ENCODE peak calls at places on chromosomes 1 and 21, in six cellular contexts. One of them, this sample, is unnamed.
A peak's percentile ranks its signal among the peaks of the same experiment; 100 is the strongest.

GRCh38 chr1:197838836-197839235 is 63.6 kb upstream of the DENND1B start:
- DNase-seq in SK-N-DZ: no peak
- DNase-seq in breast epithelium: no peak
- DNase-seq in endothelial cell of umbilical vein: peak; percentile 64
- DNase-seq in KBM-7: peak; percentile 49
- DNase-seq in neural crest cell: no peak
- DNase-seq in this sample: no peak

GRCh38 chr1:178382372-178382771 is 114.4 kb downstream of the CLEC20A start:
- DNase-seq in SK-N-DZ: no peak
- DNase-seq in breast epithelium: no peak
- DNase-seq in endothelial cell of umbilical vein: no peak
- DNase-seq in KBM-7: no peak
- DNase-seq in neural crest cell: no peak
- DNase-seq in this sample: no peak

GRCh38 chr1:93155335-93155734 is 24.9 kb downstream of the TMED5 start:
- DNase-seq in SK-N-DZ: no peak
- DNase-seq in breast epithelium: no peak
- DNase-seq in endothelial cell of umbilical vein: peak; percentile 44
- DNase-seq in KBM-7: peak; percentile 37
- DNase-seq in neural crest cell: no peak
- DNase-seq in this sample: no peak

GRCh38 chr21:41180752-41181151 is 12.8 kb downstream of the BACE2 start:
- DNase-seq in SK-N-DZ: no peak
- DNase-seq in breast epithelium: no peak
- DNase-seq in endothelial cell of umbilical vein: no peak
- DNase-seq in KBM-7: no peak
- DNase-seq in neural crest cell: no peak
- DNase-seq in this sample: no peak

GRCh38 chr1:1907098-1907736 is 7.8 kb upstream of the CALML6 start:
- DNase-seq in SK-N-DZ: no peak
- DNase-seq in breast epithelium: no peak
- DNase-seq in endothelial cell of umbilical vein: no peak
- DNase-seq in KBM-7: peak; percentile 41
- DNase-seq in neural crest cell: no peak
- DNase-seq in this sample: peak; percentile 33

GRCh38 chr1:57036896-57037295 is 71.1 kb upstream of the C8B start:
- DNase-seq in SK-N-DZ: no peak
- DNase-seq in breast epithelium: no peak
- DNase-seq in endothelial cell of umbilical vein: no peak
- DNase-seq in KBM-7: no peak
- DNase-seq in neural crest cell: no peak
- DNase-seq in this sample: no peak

GRCh38 chr21:35048706-35049617 is at the start of gene RUNX1:
- DNase-seq in SK-N-DZ: no peak
- DNase-seq in breast epithelium: peak; percentile 31
- DNase-seq in endothelial cell of umbilical vein: peak; percentile 37
- DNase-seq in KBM-7: peak; percentile 99
- DNase-seq in neural crest cell: no peak
- DNase-seq in this sample: peak; percentile 44

GRCh38 chr1:42993631-42994121 is 35.0 kb upstream of the SLC2A1 start:
- DNase-seq in SK-N-DZ: no peak
- DNase-seq in breast epithelium: peak; percentile 48
- DNase-seq in endothelial cell of umbilical vein: no peak
- DNase-seq in KBM-7: peak; percentile 89
- DNase-seq in neural crest cell: no peak
- DNase-seq in this sample: peak; percentile 41

GRCh38 chr1:56304975-56305374 is 274.4 kb downstream of the PLPP3 start:
- DNase-seq in SK-N-DZ: no peak
- DNase-seq in breast epithelium: no peak
- DNase-seq in endothelial cell of umbilical vein: no peak
- DNase-seq in KBM-7: no peak
- DNase-seq in neural crest cell: no peak
- DNase-seq in this sample: peak; percentile 43

GRCh38 chr1:222043444-222044292 is 301.8 kb upstream of the DUSP10 start:
- DNase-seq in SK-N-DZ: peak; percentile 93
- DNase-seq in breast epithelium: no peak
- DNase-seq in endothelial cell of umbilical vein: no peak
- DNase-seq in KBM-7: no peak
- DNase-seq in neural crest cell: no peak
- DNase-seq in this sample: peak; percentile 10

GRCh38 chr1:235018161-235018560 is 110.5 kb downstream of the TOMM20 start:
- DNase-seq in SK-N-DZ: no peak
- DNase-seq in breast epithelium: peak; percentile 94
- DNase-seq in endothelial cell of umbilical vein: no peak
- DNase-seq in KBM-7: no peak
- DNase-seq in neural crest cell: no peak
- DNase-seq in this sample: peak; percentile 55

GRCh38 chr1:22111620-22112019 is 31.3 kb downstream of the WNT4 start:
- DNase-seq in SK-N-DZ: peak; percentile 40
- DNase-seq in breast epithelium: no peak
- DNase-seq in endothelial cell of umbilical vein: peak; percentile 26
- DNase-seq in KBM-7: no peak
- DNase-seq in neural crest cell: no peak
- DNase-seq in this sample: no peak

GRCh38 chr1:65176071-65176470 is 28.1 kb downstream of the AK4 start:
- DNase-seq in SK-N-DZ: no peak
- DNase-seq in breast epithelium: no peak
- DNase-seq in endothelial cell of umbilical vein: no peak
- DNase-seq in KBM-7: no peak
- DNase-seq in neural crest cell: no peak
- DNase-seq in this sample: no peak

GRCh38 chr1:233668725-233669294 is 54.9 kb downstream of the KCNK1 start:
- DNase-seq in SK-N-DZ: no peak
- DNase-seq in breast epithelium: no peak
- DNase-seq in endothelial cell of umbilical vein: peak; percentile 3
- DNase-seq in KBM-7: no peak
- DNase-seq in neural crest cell: no peak
- DNase-seq in this sample: peak; percentile 34

GRCh38 chr21:23307065-23307464 is 2300.2 kb downstream of the MRPL39 start:
- DNase-seq in SK-N-DZ: no peak
- DNase-seq in breast epithelium: no peak
- DNase-seq in endothelial cell of umbilical vein: no peak
- DNase-seq in KBM-7: no peak
- DNase-seq in neural crest cell: no peak
- DNase-seq in this sample: no peak

GRCh38 chr1:214126697-214127146 is 138.9 kb downstream of the PROX1 start:
- DNase-seq in SK-N-DZ: no peak
- DNase-seq in breast epithelium: no peak
- DNase-seq in endothelial cell of umbilical vein: no peak
- DNase-seq in KBM-7: no peak
- DNase-seq in neural crest cell: no peak
- DNase-seq in this sample: no peak

GRCh38 chr1:37741130-37741529 is 23.8 kb downstream of the EPHA10 start:
- DNase-seq in SK-N-DZ: no peak
- DNase-seq in breast epithelium: peak; percentile 40
- DNase-seq in endothelial cell of umbilical vein: no peak
- DNase-seq in KBM-7: no peak
- DNase-seq in neural crest cell: no peak
- DNase-seq in this sample: no peak

GRCh38 chr1:209659909-209660308 is 7.7 kb upstream of the LAMB3 start:
- DNase-seq in SK-N-DZ: no peak
- DNase-seq in breast epithelium: no peak
- DNase-seq in endothelial cell of umbilical vein: peak; percentile 48
- DNase-seq in KBM-7: peak; percentile 80
- DNase-seq in neural crest cell: no peak
- DNase-seq in this sample: no peak

GRCh38 chr1:98556521-98557158 is 104.9 kb upstream of the SNX7 start:
- DNase-seq in SK-N-DZ: peak; percentile 8
- DNase-seq in breast epithelium: no peak
- DNase-seq in endothelial cell of umbilical vein: peak; percentile 31
- DNase-seq in KBM-7: peak; percentile 49
- DNase-seq in neural crest cell: no peak
- DNase-seq in this sample: no peak

GRCh38 chr1:25563330-25564215 is 20.2 kb downstream of the LDLRAP1 start:
- DNase-seq in SK-N-DZ: no peak
- DNase-seq in breast epithelium: no peak
- DNase-seq in endothelial cell of umbilical vein: no peak
- DNase-seq in KBM-7: no peak
- DNase-seq in neural crest cell: peak; percentile 59
- DNase-seq in this sample: no peak

GRCh38 chr1:19643602-19644419 is at the start of gene NBL1:
- DNase-seq in SK-N-DZ: no peak
- DNase-seq in breast epithelium: no peak
- DNase-seq in endothelial cell of umbilical vein: peak; percentile 54
- DNase-seq in KBM-7: peak; percentile 54
- DNase-seq in neural crest cell: no peak
- DNase-seq in this sample: peak; percentile 87

GRCh38 chr1:30901798-30902652 is 6.5 kb downstream of the SDC3 start:
- DNase-seq in SK-N-DZ: no peak
- DNase-seq in breast epithelium: peak; percentile 66
- DNase-seq in endothelial cell of umbilical vein: no peak
- DNase-seq in KBM-7: no peak
- DNase-seq in neural crest cell: no peak
- DNase-seq in this sample: peak; percentile 72

GRCh38 chr21:36164427-36164784 is 7.8 kb downstream of the DOP1B start:
- DNase-seq in SK-N-DZ: no peak
- DNase-seq in breast epithelium: no peak
- DNase-seq in endothelial cell of umbilical vein: no peak
- DNase-seq in KBM-7: no peak
- DNase-seq in neural crest cell: no peak
- DNase-seq in this sample: no peak

GRCh38 chr1:152543808-152544207 is 22.8 kb downstream of the LCE3E start:
- DNase-seq in SK-N-DZ: no peak
- DNase-seq in breast epithelium: no peak
- DNase-seq in endothelial cell of umbilical vein: no peak
- DNase-seq in KBM-7: peak; percentile 3
- DNase-seq in neural crest cell: no peak
- DNase-seq in this sample: no peak

GRCh38 chr1:160997323-160998038 is 23.5 kb downstream of the F11R start:
- DNase-seq in SK-N-DZ: peak; percentile 31
- DNase-seq in breast epithelium: no peak
- DNase-seq in endothelial cell of umbilical vein: peak; percentile 90
- DNase-seq in KBM-7: peak; percentile 69
- DNase-seq in neural crest cell: peak; percentile 36
- DNase-seq in this sample: peak; percentile 73

GRCh38 chr1:205970486-205970885 is 27.2 kb upstream of the SLC26A9 start:
- DNase-seq in SK-N-DZ: no peak
- DNase-seq in breast epithelium: no peak
- DNase-seq in endothelial cell of umbilical vein: peak; percentile 37
- DNase-seq in KBM-7: no peak
- DNase-seq in neural crest cell: no peak
- DNase-seq in this sample: no peak

GRCh38 chr1:180269848-180270766 is 40.0 kb downstream of the LHX4 start:
- DNase-seq in SK-N-DZ: no peak
- DNase-seq in breast epithelium: no peak
- DNase-seq in endothelial cell of umbilical vein: no peak
- DNase-seq in KBM-7: no peak
- DNase-seq in neural crest cell: no peak
- DNase-seq in this sample: no peak

GRCh38 chr1:225834417-225835329 is 24.7 kb downstream of the EPHX1 start:
- DNase-seq in SK-N-DZ: no peak
- DNase-seq in breast epithelium: peak; percentile 55
- DNase-seq in endothelial cell of umbilical vein: no peak
- DNase-seq in KBM-7: no peak
- DNase-seq in neural crest cell: no peak
- DNase-seq in this sample: peak; percentile 64

This sample was measured in heart left ventricle.